ENCODE peak calls at places on chromosomes 4 and X, in five cellular contexts. W is SK-N-SH, H is GM12878, I is HepG2, N is H1. B is an unnamed sample.

GRCh38 chrX:49059209-49060191 is 701 bp downstream of the CCDC120 start:
- DNase-seq in I (no peak), W (no peak), H (no peak), N (no peak), B (peak; percentile 19)

GRCh38 chr4:57214654-57215411 is 104.6 kb upstream of the IGFBP7 start:
- DNase-seq in H (no peak), W (no peak), I (no peak), N (no peak), B (no peak)

GRCh38 chr4:23348789-23349498 is 540.9 kb downstream of the PPARGC1A start:
- DNase-seq in H (no peak), N (no peak), I (no peak), W (no peak), B (no peak)

GRCh38 chrX:131762802-131763234 is 218.9 kb downstream of the OR13H1 start:
- DNase-seq in W (peak; percentile 50), H (peak; percentile 80), I (no peak), N (no peak), B (peak; percentile 53)

GRCh38 chr4:2500547-2500946 is 31.6 kb downstream of the RNF4 start:
- DNase-seq in W (no peak), H (no peak), N (no peak), I (no peak), B (no peak)

GRCh38 chr4:45063701-45064100 is 337.3 kb upstream of the GNPDA2 start:
- DNase-seq in W (peak; percentile 26), N (no peak), I (no peak), H (no peak), B (no peak)

GRCh38 chrX:38175140-38175539 is 45.5 kb downstream of the SRPX start:
- DNase-seq in I (peak; percentile 27), H (peak; percentile 3), N (peak; percentile 7), W (peak; percentile 38), B (peak; percentile 51)

GRCh38 chr4:107800058-107800457 is 24.7 kb upstream of the SGMS2 start:
- DNase-seq in N (no peak), H (no peak), I (no peak), W (no peak), B (no peak)

GRCh38 chr4:10093273-10093621 is 23.4 kb downstream of the WDR1 start:
- DNase-seq in I (no peak), N (no peak), W (no peak), H (no peak), B (no peak)

GRCh38 chrX:5236749-5237148 is 991.9 kb downstream of the NLGN4X start:
- DNase-seq in N (no peak), I (no peak), W (no peak), H (no peak), B (no peak)

GRCh38 chrX:1027133-1027532 is 185.3 kb downstream of the CRLF2 start:
- DNase-seq in H (peak; percentile 46), I (no peak), N (no peak), W (no peak), B (no peak)

GRCh38 chrX:45266456-45266855 is 65.8 kb upstream of the DIPK2B start:
- DNase-seq in H (no peak), I (no peak), W (no peak), N (no peak), B (no peak)

GRCh38 chr4:33357121-33357520 is 2637.0 kb downstream of the PCDH7 start:
- DNase-seq in N (no peak), I (no peak), H (no peak), W (no peak), B (no peak)

GRCh38 chr4:41442818-41443217 is 95.1 kb upstream of the LIMCH1 start:
- DNase-seq in I (no peak), N (no peak), H (no peak), W (no peak), B (no peak)

GRCh38 chr4:54231419-54232150 is 2.5 kb downstream of the PDGFRA start:
- DNase-seq in I (no peak), W (peak; percentile 77), H (no peak), N (no peak), B (no peak)

GRCh38 chrX:106649523-106650428 is 38.0 kb downstream of the RADX start:
- DNase-seq in N (no peak), W (no peak), I (no peak), H (peak; percentile 11), B (no peak)
- TF ChIP-seq GABPA in N (no peak), W (no peak), I (no peak), H (no peak), B (no peak)

DNA sequence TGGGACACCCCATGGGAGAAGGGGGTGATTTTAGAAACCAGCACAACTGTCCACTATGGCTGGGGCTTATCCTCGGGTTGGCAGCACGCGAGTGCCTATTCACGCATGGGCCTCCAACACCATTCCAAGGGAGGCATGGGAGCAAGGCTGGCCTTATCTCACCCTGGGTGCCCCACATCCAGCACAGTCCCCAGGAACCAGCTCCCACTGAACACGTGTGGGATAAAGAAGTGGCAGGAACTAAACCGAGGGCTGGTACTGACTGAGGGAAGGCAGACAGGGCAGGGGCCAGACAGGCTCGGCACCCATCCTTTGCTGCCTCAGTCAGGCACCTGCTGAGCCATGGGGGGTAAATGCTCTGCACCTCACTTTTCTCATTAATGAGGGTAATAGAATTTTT is 43.7 kb upstream of the GPR78 start:
- DNase-seq in H (no peak), I (no peak), W (no peak), N (no peak), B (no peak)
- H3K4me1 ChIP-seq in H (peaks cover 40% of the 10 kb centered on the region), I (no peaks in the 10 kb centered on the region), W (no peaks in the 10 kb centered on the region), N (peaks cover 14% of the 10 kb centered on the region), B (no peaks in the 10 kb centered on the region)

DNA sequence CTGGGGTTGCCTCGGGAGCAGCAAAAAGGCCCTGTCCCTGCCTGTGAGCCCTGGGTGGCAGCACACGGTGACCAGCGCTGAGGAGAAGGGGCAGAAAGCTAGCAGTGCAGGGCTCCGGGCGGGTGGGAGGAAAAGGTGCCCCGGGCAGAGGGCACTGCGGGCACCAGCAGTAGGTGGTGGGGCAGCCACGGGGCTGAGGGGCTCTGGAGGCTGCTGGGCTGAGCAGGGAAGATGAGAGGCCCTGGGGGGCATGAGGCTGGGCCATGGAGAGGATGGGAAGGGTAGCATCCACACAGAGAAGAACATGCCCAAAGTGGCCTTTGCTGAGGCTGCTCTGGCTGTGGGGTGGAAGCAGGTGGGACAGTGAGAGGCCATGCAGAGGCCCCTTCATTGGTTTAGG is 67.5 kb upstream of the NKX1-1 start:
- DNase-seq in W (peak; percentile 7), H (no peak), N (no peak), I (no peak), B (no peak)
- TF ChIP-seq GABPA in W (no peak), H (no peak), N (no peak), I (no peak), B (no peak)

GRCh38 chr4:84849051-84849640 is 117.3 kb downstream of the WDFY3 start:
- DNase-seq in H (no peak), I (no peak), W (no peak), N (no peak), B (no peak)

GRCh38 chr4:84852081-84852480 is 114.4 kb downstream of the WDFY3 start:
- DNase-seq in N (no peak), I (no peak), W (no peak), H (no peak), B (no peak)

GRCh38 chr4:84847978-84848377 is 118.5 kb downstream of the WDFY3 start:
- DNase-seq in N (no peak), H (no peak), I (no peak), W (no peak), B (no peak)

GRCh38 chr4:84846985-84847384 is 119.5 kb downstream of the WDFY3 start:
- DNase-seq in W (no peak), I (peak; percentile 9), H (no peak), N (no peak), B (no peak)

DNA sequence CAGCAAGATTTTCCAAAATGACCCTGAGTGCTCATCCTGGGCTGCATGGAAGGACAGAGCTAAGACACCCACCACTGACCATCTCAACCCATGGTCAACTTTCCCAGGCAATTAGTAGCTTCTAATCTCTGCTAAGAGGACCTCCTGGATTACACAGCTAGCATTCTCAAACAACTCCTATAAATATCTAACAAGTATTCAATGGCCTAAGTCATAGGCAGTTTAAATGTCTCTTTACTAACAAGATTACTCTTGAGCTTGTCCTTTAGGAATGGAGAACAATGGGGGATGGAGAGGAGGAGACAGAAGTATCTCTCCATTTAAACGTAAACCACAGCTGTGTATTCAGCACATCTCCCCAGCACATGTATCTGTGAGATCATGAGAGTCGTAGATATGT is 118.1 kb downstream of the WDFY3 start:
- DNase-seq in W (no peak), H (no peak), N (no peak), I (no peak), B (no peak)
- H3K4me1 ChIP-seq in W (no peaks in the 10 kb centered on the region), H (no peaks in the 10 kb centered on the region), N (no peaks in the 10 kb centered on the region), I (peaks cover 8% of the 10 kb centered on the region), B (no peaks in the 10 kb centered on the region)

B was measured in K562.